ENCODE peak calls at places on chromosomes 1 and 21, in nine cellular contexts. M is colonic mucosa; I is spleen; H is endodermal cell; D is CD8-positive, alpha-beta T cell; A is IMR-90; S is keratinocyte; G is esophagus muscularis mucosa; V is breast epithelium. E is an unnamed sample.

GRCh38 chr1:198858026-198858425 is 219.2 kb downstream of the PTPRC start:
- DNase-seq in M (no peak), I (no peak), H (no peak), D (no peak), A (no peak), S (no peak), G (no peak), V (no peak), E (no peak)

GRCh38 chr21:17583898-17584297 is 28.8 kb downstream of the BTG3 start:
- DNase-seq in M (no peak), I (no peak), H (no peak), D (no peak), A (no peak), S (no peak), G (no peak), V (no peak), E (no peak)

GRCh38 chr1:89608627-89609338 is 24.1 kb upstream of the LRRC8C start:
- DNase-seq in M (no peak), I (peak; percentile 81), H (no peak), D (peak; percentile 59), A (no peak), S (no peak), G (no peak), V (no peak), E (peak; percentile 53)

GRCh38 chr1:12485231-12486172 is 132.5 kb downstream of the DHRS3 start:
- DNase-seq in M (no peak), I (no peak), H (no peak), D (no peak), A (peak; percentile 23), S (no peak), G (no peak), V (no peak), E (no peak)

GRCh38 chr21:46084041-46084561 is 13.8 kb upstream of the COL6A2 start:
- DNase-seq in M (no peak), I (peak; percentile 57), H (no peak), D (no peak), A (no peak), S (no peak), G (peak; percentile 87), V (no peak), E (no peak)

GRCh38 chr1:94265931-94266330 is 28.5 kb upstream of the ARHGAP29 start:
- DNase-seq in M (no peak), I (no peak), H (no peak), D (no peak), A (peak; percentile 31), S (no peak), G (no peak), V (no peak), E (no peak)

GRCh38 chr21:28442624-28443023 is 550.1 kb downstream of the LTN1 start:
- DNase-seq in M (no peak), I (no peak), H (no peak), D (no peak), A (peak; percentile 86), S (no peak), G (no peak), V (no peak), E (no peak)

GRCh38 chr21:42025392-42026071 is 15.4 kb upstream of the ZBTB21 start:
- DNase-seq in M (no peak), I (no peak), H (no peak), D (no peak), A (peak; percentile 94), S (no peak), G (no peak), V (no peak), E (no peak)

GRCh38 chr1:7175507-7175906 is 390.3 kb downstream of the CAMTA1 start:
- DNase-seq in M (no peak), I (no peak), H (no peak), D (no peak), A (no peak), S (no peak), G (no peak), V (no peak), E (no peak)

GRCh38 chr1:89890085-89890754 is 69.4 kb downstream of the LRRC8D start:
- DNase-seq in M (no peak), I (no peak), H (no peak), D (no peak), A (no peak), S (peak; percentile 98), G (no peak), V (peak; percentile 79), E (no peak)

GRCh38 chr1:246647113-246647512 is 77.1 kb upstream of the SCCPDH start:
- DNase-seq in M (peak; percentile 46), I (no peak), H (peak; percentile 91), D (no peak), A (peak; percentile 71), S (no peak), G (no peak), V (no peak), E (no peak)

GRCh38 chr1:24928631-24929090 is 1.4 kb downstream of the RUNX3 start:
- DNase-seq in M (no peak), I (peak; percentile 83), H (peak; percentile 79), D (no peak), A (no peak), S (no peak), G (no peak), V (no peak), E (peak; percentile 51)

GRCh38 chr1:26191739-26192138 is 1.3 kb downstream of the CATSPER4 start:
- DNase-seq in M (no peak), I (no peak), H (no peak), D (no peak), A (no peak), S (no peak), G (no peak), V (no peak), E (no peak)

GRCh38 chr1:209435654-209436566 is 147.6 kb upstream of the CAMK1G start:
- DNase-seq in M (peak; percentile 45), I (no peak), H (peak; percentile 98), D (no peak), A (peak; percentile 77), S (no peak), G (no peak), V (peak; percentile 85), E (no peak)

GRCh38 chr1:77543822-77544448 is 138.5 kb downstream of the ZZZ3 start:
- DNase-seq in M (no peak), I (no peak), H (no peak), D (no peak), A (peak; percentile 75), S (no peak), G (no peak), V (no peak), E (no peak)

GRCh38 chr1:52636701-52637695 is 4.0 kb downstream of the SHISAL2A start:
- DNase-seq in M (no peak), I (peak; percentile 89), H (no peak), D (peak; percentile 56), A (no peak), S (no peak), G (no peak), V (no peak), E (peak; percentile 90)

GRCh38 chr1:91537281-91538069 is 36.8 kb downstream of the CDC7 start:
- DNase-seq in M (no peak), I (no peak), H (no peak), D (no peak), A (peak; percentile 91), S (no peak), G (no peak), V (no peak), E (no peak)

GRCh38 chr1:241990040-241990439 is 8.9 kb downstream of the MAP1LC3C start:
- DNase-seq in M (peak; percentile 68), I (no peak), H (peak; percentile 80), D (no peak), A (peak; percentile 82), S (no peak), G (no peak), V (peak; percentile 64), E (no peak)

GRCh38 chr21:34805157-34805556 is 136.4 kb downstream of the CLIC6 start:
- DNase-seq in M (no peak), I (no peak), H (no peak), D (no peak), A (no peak), S (no peak), G (no peak), V (no peak), E (no peak)

GRCh38 chr21:34806423-34806822 is 137.6 kb downstream of the CLIC6 start:
- DNase-seq in M (no peak), I (no peak), H (no peak), D (no peak), A (no peak), S (no peak), G (no peak), V (no peak), E (no peak)

GRCh38 chr21:34807881-34808568 is 139.2 kb downstream of the CLIC6 start:
- DNase-seq in M (no peak), I (peak; percentile 83), H (no peak), D (peak; percentile 46), A (peak; percentile 94), S (no peak), G (no peak), V (no peak), E (peak; percentile 78)

GRCh38 chr21:34808569-34809204 is 139.9 kb downstream of the CLIC6 start:
- DNase-seq in M (no peak), I (no peak), H (no peak), D (no peak), A (peak; percentile 88), S (no peak), G (no peak), V (no peak), E (no peak)

GRCh38 chr21:34807146-34807880 is 138.5 kb downstream of the CLIC6 start:
- DNase-seq in M (no peak), I (no peak), H (peak; percentile 73), D (peak; percentile 45), A (peak; percentile 97), S (no peak), G (no peak), V (no peak), E (peak; percentile 59)
- H3K36me3 ChIP-seq in M (no peaks in the 10 kb centered on the region), I (peaks cover 33% of the 10 kb centered on the region), H (no peaks in the 10 kb centered on the region), D (no peaks in the 10 kb centered on the region), A (peaks cover 26% of the 10 kb centered on the region), S (peaks cover 40% of the 10 kb centered on the region), G (no peaks in the 10 kb centered on the region), V (no peaks in the 10 kb centered on the region), E (peaks cover 7% of the 10 kb centered on the region)

GRCh38 chr1:55164906-55165305 is 50.3 kb downstream of the USP24 start:
- DNase-seq in M (no peak), I (no peak), H (no peak), D (no peak), A (no peak), S (no peak), G (no peak), V (no peak), E (no peak)
- H3K36me3 ChIP-seq in M (peaks cover 15% of the 10 kb centered on the region), I (peaks cover 98% of the 10 kb centered on the region), H (peaks cover 90% of the 10 kb centered on the region), D (peaks cover 15% of the 10 kb centered on the region), A (peaks cover 14% of the 10 kb centered on the region), S (peaks cover 10% of the 10 kb centered on the region), G (peaks cover 6% of the 10 kb centered on the region), V (no peaks in the 10 kb centered on the region), E (peaks cover 19% of the 10 kb centered on the region)

GRCh38 chr1:109267743-109268300 is 15.1 kb downstream of the PSRC1 start:
- DNase-seq in M (no peak), I (peak; percentile 69), H (no peak), D (no peak), A (no peak), S (no peak), G (no peak), V (no peak), E (no peak)
- H3K36me3 ChIP-seq in M (no peaks in the 10 kb centered on the region), I (no peaks in the 10 kb centered on the region), H (peaks cover 7% of the 10 kb centered on the region), D (no peaks in the 10 kb centered on the region), A (peaks cover 2% of the 10 kb centered on the region), S (peaks cover 8% of the 10 kb centered on the region), G (peaks cover 73% of the 10 kb centered on the region), V (no peaks in the 10 kb centered on the region), E (no peaks in the 10 kb centered on the region)

DNA sequence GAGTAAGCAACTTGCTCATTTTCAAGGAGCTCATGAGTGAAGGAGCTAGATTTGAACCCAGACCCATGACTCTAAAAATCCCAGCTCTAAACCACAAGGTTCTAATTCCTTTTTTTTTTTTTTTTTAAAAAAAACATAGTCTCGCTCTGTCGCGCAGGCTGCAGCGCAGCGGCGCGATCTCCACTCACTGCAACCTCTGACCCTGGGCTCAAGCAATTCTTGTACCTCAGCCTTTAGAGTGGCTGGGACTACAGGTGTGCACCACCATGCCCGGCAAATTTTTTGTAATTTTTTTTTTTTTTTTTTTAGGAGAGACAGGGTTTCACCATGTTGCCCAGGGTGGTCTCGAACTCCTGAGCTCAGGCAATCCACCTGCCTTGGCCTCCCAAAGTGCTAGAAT is 13.8 kb downstream of the SRSF4 start:
- DNase-seq in M (no peak), I (no peak), H (no peak), D (no peak), A (no peak), S (no peak), G (no peak), V (no peak), E (no peak)
- H3K36me3 ChIP-seq in M (no peaks in the 10 kb centered on the region), I (peaks cover 73% of the 10 kb centered on the region), H (peaks cover 94% of the 10 kb centered on the region), D (peaks cover 22% of the 10 kb centered on the region), A (peaks cover 23% of the 10 kb centered on the region), S (peaks cover 24% of the 10 kb centered on the region), G (peaks cover 30% of the 10 kb centered on the region), V (no peaks in the 10 kb centered on the region), E (peaks cover 14% of the 10 kb centered on the region)